ENCODE peak calls at places on chromosome 10, in five cellular contexts. U, D, Y, O and G are unnamed samples.

GRCh38 chr10:59276133-59276532 is 86.2 kb downstream of the FAM13C start:
- DNase-seq in U (no peak), D (no peak), Y (no peak), O (no peak), G (no peak)

GRCh38 chr10:17923728-17924127 is 28.0 kb upstream of the SLC39A12 start:
- DNase-seq in U (peak; percentile 71), D (peak; percentile 72), Y (peak; percentile 78), O (peak; percentile 70), G (peak; percentile 72)

GRCh38 chr10:60846173-60846572 is 67.9 kb downstream of the CDK1 start:
- DNase-seq in U (no peak), D (no peak), Y (no peak), O (peak; percentile 73), G (peak; percentile 36)

GRCh38 chr10:103802081-103802480 is 53.3 kb downstream of the SH3PXD2A start:
- DNase-seq in U (no peak), D (no peak), Y (no peak), O (no peak), G (no peak)

GRCh38 chr10:33321516-33321915 is 13.0 kb downstream of the NRP1 start:
- DNase-seq in U (no peak), D (no peak), Y (no peak), O (peak; percentile 54), G (no peak)

GRCh38 chr10:110445871-110446270 is 51.8 kb upstream of the DUSP5 start:
- DNase-seq in U (no peak), D (no peak), Y (no peak), O (no peak), G (no peak)

GRCh38 chr10:131997366-131998049 is 15.8 kb upstream of the BNIP3 start:
- DNase-seq in U (peak; percentile 71), D (peak; percentile 64), Y (peak; percentile 33), O (peak; percentile 92), G (peak; percentile 70)

GRCh38 chr10:122072491-122072890 is 83.5 kb downstream of the TACC2 start:
- DNase-seq in U (no peak), D (no peak), Y (no peak), O (no peak), G (no peak)

GRCh38 chr10:13272164-13272571 is 27.7 kb downstream of the PHYH start:
- DNase-seq in U (no peak), D (peak; percentile 56), Y (no peak), O (peak; percentile 75), G (no peak)

GRCh38 chr10:86334515-86335085 is 32.0 kb downstream of the GRID1 start:
- DNase-seq in U (no peak), D (no peak), Y (no peak), O (no peak), G (no peak)

GRCh38 chr10:80170641-80171040 is 34.7 kb downstream of the ANXA11 start:
- DNase-seq in U (no peak), D (no peak), Y (no peak), O (no peak), G (no peak)

GRCh38 chr10:93995598-93996271 is 2.0 kb downstream of the PLCE1 start:
- DNase-seq in U (no peak), D (no peak), Y (no peak), O (peak; percentile 67), G (peak; percentile 25)

GRCh38 chr10:94133239-94133638 is 139.5 kb downstream of the PLCE1 start:
- DNase-seq in U (no peak), D (no peak), Y (no peak), O (no peak), G (no peak)

GRCh38 chr10:78543749-78544446 is 510.2 kb downstream of the RPS24 start:
- DNase-seq in U (peak; percentile 80), D (peak; percentile 89), Y (peak; percentile 89), O (peak; percentile 98), G (peak; percentile 33)

DNA sequence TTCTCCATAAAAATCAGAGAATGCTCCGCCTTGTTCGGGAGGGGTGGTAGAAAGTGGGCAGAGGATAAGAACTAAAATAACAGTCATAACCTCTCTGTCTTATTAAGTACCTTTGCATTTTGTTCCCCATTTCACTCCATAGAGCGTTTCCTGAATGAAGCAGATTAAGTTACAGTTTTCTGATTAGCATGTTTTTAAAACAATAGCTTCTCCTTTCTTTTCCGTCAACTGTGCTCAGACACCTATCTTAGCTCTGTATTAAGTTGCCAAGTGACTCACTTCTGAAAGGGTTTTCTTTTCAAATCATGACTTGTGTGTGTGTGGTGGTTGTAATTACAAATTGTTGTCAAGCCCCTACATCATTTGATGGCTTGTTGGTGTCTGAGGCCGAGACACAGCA is 1.4 kb downstream of the HABP2 start:
- DNase-seq in U (no peak), D (no peak), Y (no peak), O (no peak), G (no peak)
- H3K4me3 ChIP-seq in U (no peak overlapping the region), D (no peak overlapping the region), Y (no peak overlapping the region), O (no peak overlapping the region), G (no peak overlapping the region)

DNA sequence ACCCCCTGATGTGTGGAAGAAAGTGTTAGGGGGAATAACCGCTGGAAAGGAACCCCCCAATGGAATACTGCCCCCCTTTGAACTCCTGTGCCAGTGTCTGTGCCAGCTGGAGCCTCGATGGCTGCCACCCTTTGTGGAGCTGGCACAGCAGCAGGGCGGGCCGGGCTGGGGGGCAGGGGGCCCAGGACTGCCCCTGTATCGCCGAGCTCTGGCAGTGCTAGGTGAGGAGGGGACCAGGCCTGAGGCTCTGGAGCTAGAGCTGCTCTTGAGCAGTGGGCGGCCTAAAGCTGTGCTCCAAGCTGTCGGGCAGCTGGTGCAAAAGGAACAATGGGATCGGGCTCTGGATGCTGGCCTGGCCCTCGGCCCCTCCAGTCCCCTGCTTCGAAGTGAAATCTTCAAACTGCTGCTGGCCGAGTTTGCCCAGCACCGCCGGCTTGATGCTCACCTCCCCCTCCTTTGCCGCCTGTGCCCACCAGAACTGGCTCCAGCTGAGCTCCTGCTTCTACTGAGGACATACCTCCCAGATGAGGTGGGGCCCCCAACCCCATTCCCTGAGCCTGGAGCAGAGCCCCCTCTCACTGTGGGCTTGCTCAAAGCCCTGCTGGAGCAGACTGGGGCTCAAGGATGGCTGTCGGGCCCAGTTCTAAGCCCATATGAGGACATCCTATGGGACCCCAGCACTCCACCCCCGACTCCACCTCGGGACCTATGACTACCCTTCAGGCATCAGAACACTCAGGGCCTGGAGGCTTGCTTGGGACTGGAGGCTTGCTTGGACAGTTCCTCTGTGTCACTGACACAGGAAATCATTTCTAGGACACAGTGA is 2.2 kb downstream of the HPS6 start:
- DNase-seq in U (no peak), D (no peak), Y (no peak), O (no peak), G (no peak)
- H3K4me3 ChIP-seq in U (no peak overlapping the region), D (no peak overlapping the region), Y (no peak overlapping the region), O (no peak overlapping the region), G (no peak overlapping the region)

DNA sequence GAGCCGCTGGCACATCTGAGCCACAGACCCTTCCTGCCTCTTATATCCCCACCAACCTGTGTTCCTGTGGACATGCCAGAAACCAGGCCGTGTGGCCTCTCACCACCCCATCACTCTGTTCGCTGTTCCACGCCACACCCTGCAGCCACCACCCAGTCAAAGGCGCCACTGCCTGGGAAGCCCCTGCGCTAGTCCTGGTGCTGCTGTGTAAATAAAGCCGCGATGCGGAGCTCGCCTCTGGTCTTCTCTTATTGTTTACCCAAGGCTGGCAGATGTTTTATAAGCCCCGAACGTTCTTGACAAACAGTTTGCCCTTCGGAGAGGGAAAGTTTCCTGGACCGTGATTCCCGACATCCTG is 61.3 kb downstream of the LHPP start:
- DNase-seq in U (no peak), D (no peak), Y (no peak), O (no peak), G (no peak)
- H3K4me3 ChIP-seq in U (no peak overlapping the region), D (no peak overlapping the region), Y (no peak overlapping the region), O (no peak overlapping the region), G (no peak overlapping the region)

DNA sequence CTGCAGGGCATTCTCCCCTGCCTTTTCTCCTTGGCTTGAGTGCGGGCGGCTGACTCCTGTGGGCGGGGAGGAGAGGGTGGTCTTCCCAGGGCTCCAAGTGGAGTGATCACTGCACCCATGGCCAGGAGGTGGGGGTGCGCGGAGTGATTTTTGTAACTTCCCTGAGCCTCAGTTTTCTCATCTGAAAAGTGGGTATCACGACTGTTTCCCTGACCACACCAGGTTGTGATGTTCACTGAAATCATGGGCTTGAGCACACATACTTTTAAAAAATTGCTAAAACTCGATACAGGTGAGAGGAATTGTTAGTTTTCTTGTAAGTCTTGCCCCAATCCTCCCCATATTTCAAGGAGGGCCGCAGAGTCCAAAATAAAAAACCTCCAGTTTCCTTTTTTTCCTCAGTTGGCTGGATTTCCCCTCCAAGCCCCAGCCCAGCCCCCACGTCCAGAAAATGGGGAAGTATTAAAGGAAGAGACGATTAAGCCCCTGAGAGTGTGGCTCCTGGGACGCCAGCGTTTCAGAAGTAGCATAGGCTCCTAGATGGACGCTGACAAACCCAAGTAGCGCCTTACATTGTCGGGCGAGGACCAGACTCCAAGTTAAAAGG is 6.7 kb upstream of the EMX2 start:
- DNase-seq in U (no peak), D (no peak), Y (no peak), O (no peak), G (no peak)
- H3K4me3 ChIP-seq in U (peak overlapping the region; percentile 33), D (no peak overlapping the region), Y (peak overlapping the region; percentile 18), O (no peak overlapping the region), G (no peak overlapping the region)

GRCh38 chr10:92593553-92594046 is 670 bp downstream of the KIF11 start:
- DNase-seq in U (no peak), D (no peak), Y (no peak), O (peak; percentile 15), G (no peak)
- H3K4me3 ChIP-seq in U (peak overlapping the region; percentile 86), D (no peak overlapping the region), Y (peak overlapping the region; percentile 80), O (peak overlapping the region; percentile 93), G (peak overlapping the region; percentile 92)

GRCh38 chr10:102781921-102782542 is 38.3 kb downstream of the WBP1L start:
- DNase-seq in U (no peak), D (no peak), Y (no peak), O (peak; percentile 87), G (no peak)
- H3K4me3 ChIP-seq in U (no peak overlapping the region), D (no peak overlapping the region), Y (no peak overlapping the region), O (no peak overlapping the region), G (no peak overlapping the region)